ENCODE peak calls at places on chromosomes 5 and 9, in eight cellular contexts. X, W, U, V, F, G, R and I are unnamed samples.

GRCh38 chr9:120235081-120235480 is 344.9 kb downstream of the CDK5RAP2 start:
- DNase-seq in X (no peak), F (no peak), R (no peak), U (no peak), G (no peak), V (no peak), W (no peak), I (no peak)

GRCh38 chr5:155481182-155481581 is 467.6 kb downstream of the KIF4B start:
- DNase-seq in R (no peak), G (no peak), U (no peak), X (no peak), W (no peak), F (no peak), V (no peak), I (no peak)

GRCh38 chr5:64210866-64211265 is 45.2 kb downstream of the RNF180 start:
- DNase-seq in G (no peak), F (peak; percentile 57), R (no peak), X (no peak), V (peak; percentile 53), W (peak; percentile 87), U (no peak), I (no peak)

GRCh38 chr5:77211013-77211690 is 672 bp downstream of the PDE8B start:
- DNase-seq in G (no peak), R (no peak), U (no peak), W (peak; percentile 10), X (no peak), V (no peak), F (peak; percentile 78), I (no peak)

GRCh38 chr5:151070449-151070848 is 10.4 kb downstream of the TNIP1 start:
- DNase-seq in G (no peak), X (no peak), V (no peak), F (no peak), R (no peak), W (no peak), U (no peak), I (no peak)

GRCh38 chr9:91896513-91897121 is 53.4 kb downstream of the ROR2 start:
- DNase-seq in G (no peak), U (no peak), V (peak; percentile 46), X (no peak), R (no peak), W (no peak), F (no peak), I (peak; percentile 68)

GRCh38 chr5:178152491-178153444 is 917 bp downstream of the NHP2 start:
- DNase-seq in W (no peak), X (no peak), V (no peak), U (no peak), F (no peak), G (no peak), R (no peak), I (no peak)

GRCh38 chr5:122401991-122402710 is 90.1 kb downstream of the SNCAIP start:
- DNase-seq in G (no peak), F (no peak), V (no peak), R (no peak), W (no peak), X (no peak), U (no peak), I (no peak)

GRCh38 chr5:160342413-160342941 is 27.9 kb downstream of the C1QTNF2 start:
- DNase-seq in G (no peak), F (no peak), V (no peak), U (no peak), X (no peak), R (no peak), W (peak; percentile 16), I (peak; percentile 20)

GRCh38 chr5:138981606-138982005 is 106.5 kb upstream of the LRRTM2 start:
- DNase-seq in V (no peak), G (peak; percentile 66), R (no peak), F (no peak), X (no peak), U (no peak), W (no peak), I (no peak)

GRCh38 chr9:84397151-84397728 is 56.7 kb upstream of the SLC28A3 start:
- DNase-seq in F (peak; percentile 83), U (no peak), R (peak; percentile 30), G (no peak), V (peak; percentile 60), X (peak; percentile 44), W (peak; percentile 57), I (peak; percentile 82)

GRCh38 chr9:98009437-98009836 is 26.3 kb downstream of the ANP32B start:
- DNase-seq in G (no peak), R (no peak), W (no peak), F (no peak), V (no peak), U (no peak), X (no peak), I (no peak)

GRCh38 chr5:38757451-38758245 is 88.2 kb upstream of the OSMR start:
- DNase-seq in R (no peak), U (no peak), W (no peak), X (no peak), V (no peak), F (no peak), G (no peak), I (no peak)

GRCh38 chr5:52441768-52442167 is 345.9 kb upstream of the ITGA1 start:
- DNase-seq in G (no peak), U (no peak), X (no peak), R (no peak), W (no peak), V (no peak), F (no peak), I (no peak)

GRCh38 chr9:18489861-18490260 is 15.9 kb downstream of the ADAMTSL1 start:
- DNase-seq in G (no peak), X (no peak), R (no peak), W (peak; percentile 76), U (no peak), F (no peak), V (no peak), I (no peak)

GRCh38 chr9:32843295-32843694 is 60.0 kb downstream of the TMEM215 start:
- DNase-seq in R (no peak), U (no peak), W (no peak), V (no peak), F (no peak), G (no peak), X (no peak), I (no peak)

GRCh38 chr9:114621975-114622609 is 11.0 kb downstream of the TMEM268 start:
- DNase-seq in G (no peak), R (no peak), U (no peak), V (no peak), W (peak; percentile 71), F (no peak), X (no peak), I (peak; percentile 46)

GRCh38 chr9:92406506-92406905 is 2.1 kb upstream of the OGN start:
- DNase-seq in X (peak; percentile 33), W (no peak), V (no peak), R (no peak), G (peak; percentile 81), U (no peak), F (no peak), I (no peak)

GRCh38 chr5:150001660-150002493 is 1.3 kb downstream of the HMGXB3 start:
- DNase-seq in G (no peak), X (peak; percentile 66), U (peak; percentile 16), W (peak; percentile 68), R (peak; percentile 26), F (peak; percentile 78), V (peak; percentile 51), I (no peak)

GRCh38 chr9:6781476-6781875 is 23.7 kb downstream of the KDM4C start:
- DNase-seq in W (no peak), R (no peak), X (no peak), F (no peak), G (no peak), V (no peak), U (no peak), I (no peak)

GRCh38 chr9:98596486-98596885 is 112.2 kb downstream of the GABBR2 start:
- DNase-seq in W (no peak), R (no peak), F (no peak), G (no peak), X (no peak), U (no peak), V (no peak), I (no peak)

GRCh38 chr9:137705443-137705863 is 86.6 kb downstream of the EHMT1 start:
- DNase-seq in V (no peak), U (no peak), R (no peak), X (no peak), W (no peak), G (no peak), F (no peak), I (no peak)

GRCh38 chr5:111747336-111747735 is 9.7 kb downstream of the NREP start:
- DNase-seq in F (no peak), V (no peak), W (peak; percentile 73), G (no peak), U (no peak), X (no peak), R (no peak), I (no peak)

GRCh38 chr5:34459908-34460307 is 196.2 kb upstream of the RAI14 start:
- DNase-seq in W (no peak), R (no peak), U (no peak), V (no peak), F (no peak), X (no peak), G (no peak), I (no peak)

GRCh38 chr5:157479166-157479565 is 19.2 kb downstream of the NIPAL4 start:
- DNase-seq in R (no peak), W (no peak), X (no peak), U (no peak), V (no peak), G (no peak), F (no peak), I (peak; percentile 63)